ENCODE peak calls at places on chromosomes 16 and 17, in nine cellular contexts. T is endothelial cell of umbilical vein, O is suprapubic skin, H is HepG2, Q is spleen, W is Panc1, P is heart left ventricle, G is AG04450, B is dorsolateral prefrontal cortex. S is an unnamed sample. For H3K27me3, the result is how much of the 10 kb centered on the place peaks cover.

GRCh38 chr17:62950067-62950466 is 16.0 kb upstream of the TANC2 start:
- DNase-seq in G (no peak), H (no peak), Q (no peak), P (no peak), O (no peak), W (no peak), T (no peak), B (no peak), S (no peak)

GRCh38 chr16:73890524-73891500 is 405.8 kb upstream of the PSMD7 start:
- DNase-seq in P (no peak), B (no peak), Q (no peak), W (no peak), O (no peak), T (no peak), H (no peak), G (no peak), S (no peak)

GRCh38 chr17:46911311-46911710 is 11.6 kb upstream of the GOSR2 start:
- DNase-seq in T (no peak), G (no peak), Q (no peak), P (no peak), H (no peak), W (no peak), B (no peak), O (no peak), S (no peak)

GRCh38 chr17:44209786-44210341 is 9.6 kb downstream of the UBTF start:
- DNase-seq in H (no peak), P (no peak), B (no peak), Q (no peak), T (no peak), G (no peak), W (no peak), O (no peak), S (no peak)

GRCh38 chr16:67163164-67163902 is 1.2 kb upstream of the HSF4 start:
- DNase-seq in Q (peak), P (peak), G (no peak), B (peak), O (no peak), W (no peak), T (peak), H (no peak), S (peak)

GRCh38 chr16:81174644-81175324 is 63.7 kb upstream of the BCO1 start:
- DNase-seq in T (no peak), P (no peak), G (peak), B (no peak), W (no peak), H (no peak), Q (no peak), O (no peak), S (no peak)

GRCh38 chr16:5621826-5622225 is 524.2 kb upstream of the EEF2KMT start:
- DNase-seq in W (no peak), H (no peak), G (no peak), T (no peak), Q (no peak), P (no peak), O (no peak), B (no peak), S (no peak)

GRCh38 chr16:31108035-31108793 is at the start of gene BCKDK:
- DNase-seq in G (no peak), Q (peak), O (no peak), T (peak), P (peak), H (peak), B (peak), W (no peak), S (peak)

GRCh38 chr17:76440722-76441362 is 12.1 kb downstream of the UBE2O start:
- DNase-seq in W (no peak), G (no peak), O (no peak), P (no peak), T (no peak), H (no peak), B (no peak), Q (no peak), S (no peak)

GRCh38 chr16:3182608-3183444 is 5.2 kb upstream of the OR1F1 start:
- DNase-seq in T (peak), G (no peak), W (no peak), Q (peak), B (no peak), O (no peak), P (no peak), H (peak), S (peak)

GRCh38 chr17:8392674-8393469 is 4.8 kb downstream of the RNF222 start:
- DNase-seq in B (peak), W (no peak), O (no peak), P (no peak), T (no peak), H (no peak), Q (no peak), G (no peak), S (no peak)

GRCh38 chr16:88646345-88647034 is 4.4 kb downstream of the CYBA start:
- DNase-seq in Q (peak), W (no peak), B (no peak), H (no peak), P (no peak), G (no peak), T (no peak), O (no peak), S (peak)

GRCh38 chr17:7313890-7314718 is 1.1 kb downstream of the GPS2 start:
- DNase-seq in W (no peak), H (no peak), T (no peak), Q (no peak), O (no peak), G (no peak), B (no peak), P (no peak), S (no peak)

GRCh38 chr16:53545433-53545832 is 42.4 kb upstream of the AKTIP start:
- DNase-seq in W (no peak), B (no peak), P (no peak), G (no peak), H (peak), O (no peak), Q (peak), T (no peak), S (no peak)

GRCh38 chr17:2928294-2928890 is 132.2 kb downstream of the RAP1GAP2 start:
- DNase-seq in B (no peak), T (no peak), Q (no peak), P (no peak), H (no peak), W (no peak), G (no peak), O (no peak), S (no peak)

GRCh38 chr16:85167589-85168537 is 55.6 kb upstream of the CIBAR2 start:
- DNase-seq in G (no peak), H (peak), O (no peak), W (no peak), Q (no peak), P (peak), T (no peak), B (no peak), S (no peak)
- H3K4me3 ChIP-seq in G (peak), H (peak), O (no peak), W (no peak), Q (peak), P (no peak), T (no peak), B (peak), S (no peak)

DNA sequence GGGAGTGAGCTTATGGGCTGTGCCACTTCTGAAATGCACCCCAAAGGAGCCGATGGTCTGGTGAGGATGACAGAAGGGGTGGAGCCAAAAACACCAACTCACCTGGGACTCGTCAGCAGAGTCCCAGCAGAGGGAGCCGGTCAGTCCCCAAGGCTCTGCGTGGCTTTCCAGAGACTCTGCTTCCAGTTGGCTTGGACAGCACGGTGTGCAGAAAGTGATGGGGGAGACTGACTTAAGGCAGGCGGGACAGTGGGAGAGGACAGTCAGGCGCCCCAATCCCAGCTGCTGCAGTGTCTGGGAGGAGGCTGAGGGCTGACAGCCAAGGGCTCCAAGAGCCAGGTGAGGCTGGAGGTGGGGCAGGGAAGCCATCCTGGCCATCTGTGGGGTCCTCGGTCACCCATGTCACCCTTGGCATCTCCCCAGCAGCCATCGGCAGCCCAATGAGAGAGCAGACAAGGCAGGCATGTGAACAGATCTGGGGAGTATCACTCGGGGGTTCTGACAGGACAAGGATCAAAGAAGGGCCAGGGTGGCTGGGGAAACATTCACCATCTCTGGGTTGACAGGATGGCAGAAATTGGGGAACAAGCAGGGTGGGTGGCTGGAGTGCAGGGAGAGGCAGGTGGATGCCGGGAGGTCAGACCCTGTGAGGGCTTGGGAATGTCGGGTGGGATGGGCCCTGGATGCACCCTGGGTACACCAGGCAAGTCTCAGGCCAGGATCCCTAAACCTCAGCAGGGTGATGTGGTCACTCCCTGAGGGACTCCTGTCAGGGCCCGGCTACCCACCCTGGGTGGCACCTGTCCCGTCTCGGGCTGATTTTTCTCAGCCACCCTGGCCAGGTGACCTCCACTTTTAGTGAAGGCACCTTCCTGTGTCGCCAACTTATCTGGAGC is 8.9 kb upstream of the KRTAP17-1 start:
- DNase-seq in H (peak), P (no peak), B (no peak), Q (no peak), O (no peak), G (no peak), W (no peak), T (no peak), S (no peak)
- TF ChIP-seq CTCF in H (peak), P (no peak), B (no peak), Q (no peak), O (peak), G (peak), W (peak), T (no peak), S (no peak)

GRCh38 chr17:37490022-37490587 is 414 bp downstream of the DUSP14 start:
- DNase-seq in O (peak), H (peak), T (peak), B (no peak), P (peak), G (no peak), Q (peak), W (no peak), S (peak)
- H3K27me3 ChIP-seq in O (under half), H (under half), T (under half), B (under half), P (under half), G (under half), Q (under half), W (under half), S (under half)

GRCh38 chr16:56667581-56668571 is at the start of gene MT1G:
- DNase-seq in Q (no peak), W (no peak), O (no peak), B (no peak), T (no peak), G (no peak), P (peak), H (peak), S (no peak)

GRCh38 chr16:56657555-56658430 is at the start of gene MT1F:
- DNase-seq in B (no peak), Q (peak), W (no peak), T (peak), H (peak), P (peak), O (peak), G (no peak), S (peak)

GRCh38 chr16:56658476-56658875 is 717 bp downstream of the MT1F start:
- DNase-seq in T (no peak), P (no peak), B (no peak), O (no peak), H (no peak), G (no peak), Q (no peak), W (no peak), S (no peak)

GRCh38 chr16:56664506-56664905 is 3.4 kb downstream of the MT1G start:
- DNase-seq in O (no peak), W (no peak), G (no peak), P (no peak), B (no peak), T (no peak), Q (no peak), H (no peak), S (no peak)

GRCh38 chr16:56662357-56663354 is 4.9 kb downstream of the MT1F start:
- DNase-seq in P (no peak), O (no peak), W (no peak), G (no peak), B (no peak), T (no peak), Q (no peak), H (no peak), S (no peak)
- H3K4me3 ChIP-seq in P (no peak), O (peak), W (no peak), G (no peak), B (peak), T (no peak), Q (peak), H (no peak), S (no peak)

S was measured in GM06990.